ENCODE peak calls at places on chromosomes 5 and 9, in eight cellular contexts. F is neural progenitor cell, Z is kidney, I is bronchial epithelial cell, K is body of pancreas, X is heart right ventricle, H is HFF-Myc, A is astrocyte of the spinal cord. M is an unnamed sample.

GRCh38 chr9:86990276-86990675 is 43.0 kb upstream of the GAS1 start:
- DNase-seq in F (no peak), Z (no peak), I (peak), K (no peak), X (no peak), H (no peak), A (no peak), M (peak)

GRCh38 chr5:170221319-170221718 is 11.5 kb upstream of the C5orf58 start:
- DNase-seq in F (peak), Z (no peak), I (no peak), K (no peak), X (no peak), H (no peak), A (peak), M (no peak)

GRCh38 chr5:91384671-91385430 is 1.7 kb upstream of the ARRDC3 start:
- DNase-seq in F (peak), Z (no peak), I (peak), K (peak), X (no peak), H (peak), A (peak), M (peak)

GRCh38 chr5:151022511-151023018 is 2.2 kb downstream of the GPX3 start:
- DNase-seq in F (no peak), Z (no peak), I (peak), K (no peak), X (no peak), H (no peak), A (peak), M (peak)

GRCh38 chr5:122120957-122121356 is 8.4 kb upstream of the ZNF474 start:
- DNase-seq in F (no peak), Z (no peak), I (peak), K (no peak), X (no peak), H (no peak), A (peak), M (no peak)

GRCh38 chr5:149174847-149175234 is 33.5 kb downstream of the ABLIM3 start:
- DNase-seq in F (no peak), Z (no peak), I (no peak), K (no peak), X (no peak), H (no peak), A (no peak), M (no peak)

GRCh38 chr5:39116347-39116899 is 42.2 kb upstream of the RICTOR start:
- DNase-seq in F (no peak), Z (no peak), I (peak), K (no peak), X (no peak), H (no peak), A (no peak), M (no peak)

GRCh38 chr9:127166651-127167524 is 44.5 kb upstream of the ANGPTL2 start:
- DNase-seq in F (no peak), Z (peak), I (peak), K (no peak), X (no peak), H (no peak), A (no peak), M (peak)

GRCh38 chr9:117763314-117763713 is 59.1 kb downstream of the TLR4 start:
- DNase-seq in F (no peak), Z (no peak), I (peak), K (no peak), X (no peak), H (peak), A (peak), M (peak)

GRCh38 chr9:127133739-127134167 is 11.3 kb upstream of the ANGPTL2 start:
- DNase-seq in F (peak), Z (peak), I (peak), K (no peak), X (peak), H (no peak), A (peak), M (peak)

GRCh38 chr5:87121315-87122170 is 146.1 kb upstream of the RASA1 start:
- DNase-seq in F (no peak), Z (no peak), I (peak), K (no peak), X (no peak), H (peak), A (peak), M (peak)

GRCh38 chr5:36619012-36619635 is 12.7 kb downstream of the SLC1A3 start:
- DNase-seq in F (no peak), Z (no peak), I (peak), K (no peak), X (no peak), H (no peak), A (no peak), M (no peak)

GRCh38 chr5:135203593-135204036 is 169.6 kb upstream of the PITX1 start:
- DNase-seq in F (no peak), Z (no peak), I (no peak), K (no peak), X (no peak), H (no peak), A (peak), M (peak)

DNA sequence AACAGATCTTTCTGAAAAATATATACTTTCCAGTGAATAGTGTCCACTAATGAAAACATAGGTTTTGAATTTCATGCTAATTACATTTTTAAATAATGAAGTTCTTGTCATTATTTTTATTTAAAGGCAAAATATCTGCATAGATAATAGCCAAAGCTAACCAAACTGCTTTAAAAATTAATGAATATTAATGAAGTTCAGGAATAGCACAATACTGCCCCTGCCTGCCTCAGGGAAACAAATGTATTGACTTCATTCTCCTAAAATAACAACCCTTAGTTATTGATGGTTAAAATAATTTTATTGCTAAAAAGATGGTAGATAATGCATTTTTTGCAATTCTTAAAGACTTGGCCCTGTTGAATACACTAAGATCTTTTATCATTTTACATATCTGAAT is 103.6 kb upstream of the SSBP2 start:
- DNase-seq in F (no peak), Z (no peak), I (no peak), K (no peak), X (no peak), H (no peak), A (no peak), M (no peak)
- TF ChIP-seq CTCF in F (peak), Z (peak), I (no peak), K (no peak), X (no peak), H (no peak), A (peak), M (peak)

GRCh38 chr5:76106149-76106548 is 23.0 kb downstream of the SV2C start:
- DNase-seq in F (no peak), Z (no peak), I (no peak), K (no peak), X (no peak), H (no peak), A (no peak), M (no peak)
- H3K4me3 ChIP-seq in F (no peak), Z (no peak), I (no peak), K (no peak), X (no peak), H (no peak), A (no peak), M (no peak)

GRCh38 chr5:22238047-22238446 is 615.1 kb downstream of the CDH12 start:
- DNase-seq in F (no peak), Z (no peak), I (no peak), K (no peak), X (no peak), H (no peak), A (no peak), M (no peak)

DNA sequence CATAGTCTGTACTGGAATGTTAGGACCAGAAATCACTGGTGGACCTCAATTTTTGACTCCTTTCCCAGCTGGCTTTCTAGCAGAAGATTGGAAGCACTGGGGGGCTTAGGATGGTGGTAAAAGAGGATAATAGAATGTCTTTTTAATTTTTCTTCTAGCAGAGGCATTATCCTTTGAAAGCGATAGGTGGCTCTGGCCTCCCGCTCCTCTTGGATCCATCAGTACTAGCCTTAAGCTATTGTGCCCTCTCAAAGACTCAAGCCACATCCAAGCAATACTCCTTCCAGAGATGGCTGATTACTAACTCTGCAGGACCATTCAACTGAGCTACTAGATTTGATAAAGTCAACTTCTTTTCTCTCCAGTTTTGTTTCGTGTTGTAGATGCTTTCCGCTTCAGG is 610.6 kb downstream of the CDH12 start:
- DNase-seq in F (peak), Z (no peak), I (no peak), K (no peak), X (no peak), H (no peak), A (no peak), M (no peak)
- TF ChIP-seq CTCF in F (peak), Z (no peak), I (no peak), K (no peak), X (no peak), H (no peak), A (no peak), M (no peak)

GRCh38 chr5:109838157-109838556 is 148.4 kb downstream of the MAN2A1 start:
- DNase-seq in F (peak), Z (no peak), I (no peak), K (no peak), X (no peak), H (no peak), A (no peak), M (no peak)
- H3K4me3 ChIP-seq in F (no peak), Z (no peak), I (no peak), K (no peak), X (no peak), H (no peak), A (no peak), M (no peak)

DNA sequence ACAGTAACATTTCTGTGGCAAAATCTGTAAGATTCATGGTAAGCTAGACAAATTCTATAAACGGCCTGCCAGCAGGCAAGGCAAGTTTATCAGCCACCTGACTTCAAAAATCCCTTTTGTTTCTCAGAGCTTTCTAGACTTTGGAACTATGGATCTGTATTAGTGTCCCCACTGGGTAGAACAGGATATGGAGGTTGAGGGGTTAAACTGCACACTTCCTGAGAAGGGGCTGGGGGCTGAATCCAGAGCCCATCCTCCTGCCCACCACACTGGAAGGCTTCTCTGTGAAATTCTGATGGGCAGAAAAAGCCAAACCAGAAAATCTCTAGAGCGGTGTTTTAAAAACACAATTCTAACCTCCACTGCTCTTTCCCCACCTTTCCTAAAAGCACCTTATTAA is 128.7 kb downstream of the ENTREP1 start:
- DNase-seq in F (no peak), Z (no peak), I (no peak), K (no peak), X (no peak), H (no peak), A (no peak), M (no peak)
- TF ChIP-seq CTCF in F (no peak), Z (no peak), I (no peak), K (no peak), X (no peak), H (no peak), A (no peak), M (no peak)